ENCODE peak calls at places on chromosomes 12 and 14, in five cellular contexts. E is GOT3, O is foreskin keratinocyte, Z is fibroblast of villous mesenchyme, Y is Caki2. S is an unnamed sample.

GRCh38 chr12:62158416-62159360 is 101.5 kb upstream of the USP15 start:
- DNase-seq in E (no peak), O (no peak), Z (peak; percentile 10), Y (no peak), S (peak; percentile 4)

GRCh38 chr14:29243355-29243754 is 476.8 kb downstream of the FOXG1 start:
- DNase-seq in E (no peak), O (no peak), Z (peak; percentile 74), Y (peak; percentile 60), S (no peak)

GRCh38 chr14:97210202-97210601 is 413.0 kb downstream of the VRK1 start:
- DNase-seq in E (no peak), O (no peak), Z (no peak), Y (no peak), S (no peak)

GRCh38 chr12:41795910-41796309 is 348.8 kb downstream of the GXYLT1 start:
- DNase-seq in E (no peak), O (no peak), Z (no peak), Y (no peak), S (no peak)

GRCh38 chr12:3673960-3674708 is 78.8 kb downstream of the CRACR2A start:
- DNase-seq in E (no peak), O (no peak), Z (no peak), Y (no peak), S (no peak)

GRCh38 chr14:105087963-105088811 is 23.0 kb upstream of the GPR132 start:
- DNase-seq in E (no peak), O (no peak), Z (peak; percentile 87), Y (peak; percentile 89), S (no peak)

GRCh38 chr14:79502101-79502750 is 709.1 kb downstream of the DIO2 start:
- DNase-seq in E (no peak), O (no peak), Z (no peak), Y (no peak), S (no peak)

GRCh38 chr12:57765698-57766463 is 997 bp downstream of the CYP27B1 start:
- DNase-seq in E (peak; percentile 98), O (no peak), Z (no peak), Y (no peak), S (no peak)

GRCh38 chr12:14373202-14373601 is 7.7 kb downstream of the ATF7IP start:
- DNase-seq in E (no peak), O (peak; percentile 67), Z (peak; percentile 53), Y (no peak), S (no peak)

GRCh38 chr12:121580959-121581680 is at the start of gene KDM2B:
- DNase-seq in E (no peak), O (no peak), Z (peak; percentile 80), Y (peak; percentile 69), S (peak; percentile 19)

GRCh38 chr12:103801709-103802585 is 39.1 kb downstream of the NT5DC3 start:
- DNase-seq in E (no peak), O (peak; percentile 100), Z (no peak), Y (peak; percentile 60), S (no peak)

GRCh38 chr14:101076451-101077220 is 173.1 kb upstream of the RTL1 start:
- DNase-seq in E (no peak), O (no peak), Z (no peak), Y (no peak), S (no peak)

GRCh38 chr14:104805941-104806624 is 5.2 kb downstream of the ZBTB42 start:
- DNase-seq in E (no peak), O (no peak), Z (no peak), Y (no peak), S (no peak)

GRCh38 chr14:75383721-75384120 is 44.1 kb upstream of the JDP2 start:
- DNase-seq in E (no peak), O (no peak), Z (no peak), Y (no peak), S (no peak)

GRCh38 chr14:23053426-23053825 is 3.9 kb downstream of the CDH24 start:
- DNase-seq in E (no peak), O (no peak), Z (no peak), Y (no peak), S (no peak)

GRCh38 chr14:64760146-64760755 is 56.0 kb downstream of the PLEKHG3 start:
- DNase-seq in E (no peak), O (no peak), Z (peak; percentile 71), Y (no peak), S (peak; percentile 47)